ENCODE peak calls at places on chromosomes 3 and 15, in four cellular contexts. H is AG08396; F is stimulated activated CD4-positive, alpha-beta T cell treated with anti-CD3 and anti-CD28 coated beads, Interleukin-1b, Interleukin-23, amount 100 ng/mL, for 4 hours; K is activated CD8-positive, alpha-beta memory T cell treated with anti-CD3 and anti-CD28 coated beads for 48 hours. L is an unnamed sample.

GRCh38 chr3:136645915-136646314 is 106.3 kb downstream of the STAG1 start:
- DNase-seq in H (no peak), F (no peak), K (no peak), L (no peak)

GRCh38 chr3:35392187-35392586 is 247.1 kb upstream of the ARPP21 start:
- DNase-seq in H (no peak), F (no peak), K (no peak), L (no peak)

GRCh38 chr15:51869074-51869425 is 39.6 kb downstream of the TMOD3 start:
- DNase-seq in H (no peak), F (no peak), K (no peak), L (no peak)

GRCh38 chr3:115766587-115767492 is 143.5 kb downstream of the GAP43 start:
- DNase-seq in H (peak; percentile 22), F (no peak), K (no peak), L (no peak)

GRCh38 chr3:134250717-134251220 is at the start of gene RYK:
- DNase-seq in H (peak; percentile 92), F (peak; percentile 66), K (peak; percentile 43), L (peak; percentile 84)

GRCh38 chr15:39777497-39777896 is 5.1 kb downstream of the FSIP1 start:
- DNase-seq in H (no peak), F (no peak), K (no peak), L (no peak)

GRCh38 chr3:47512416-47513124 is 942 bp downstream of the ELP6 start:
- DNase-seq in H (no peak), F (peak; percentile 17), K (no peak), L (peak; percentile 12)

GRCh38 chr3:25783661-25784512 is 644 bp upstream of the NGLY1 start:
- DNase-seq in H (peak; percentile 41), F (no peak), K (no peak), L (no peak)

GRCh38 chr3:27472166-27472565 is 12.0 kb downstream of the SLC4A7 start:
- DNase-seq in H (no peak), F (no peak), K (no peak), L (no peak)

GRCh38 chr15:25439456-25439836 is 622 bp upstream of the UBE3A start:
- DNase-seq in H (peak; percentile 5), F (no peak), K (no peak), L (no peak)

GRCh38 chr3:99875925-99876781 is 58.5 kb downstream of the CMSS1 start:
- DNase-seq in H (peak; percentile 85), F (peak; percentile 51), K (peak; percentile 27), L (peak; percentile 68)

GRCh38 chr15:28918141-28918983 is 32.6 kb downstream of the APBA2 start:
- DNase-seq in H (no peak), F (no peak), K (no peak), L (no peak)

GRCh38 chr3:170730071-170730812 is 139.8 kb downstream of the RPL22L1 start:
- DNase-seq in H (no peak), F (no peak), K (no peak), L (no peak)

GRCh38 chr3:188299068-188299467 is 145.1 kb downstream of the LPP start:
- DNase-seq in H (no peak), F (peak; percentile 8), K (no peak), L (no peak)

GRCh38 chr3:149382091-149382467 is 4.6 kb upstream of the TM4SF1 start:
- DNase-seq in H (peak; percentile 69), F (no peak), K (no peak), L (no peak)

GRCh38 chr3:53230041-53230621 is 25.7 kb downstream of the TKT start:
- DNase-seq in H (no peak), F (no peak), K (no peak), L (no peak)

GRCh38 chr3:33032937-33033336 is 64.0 kb downstream of the GLB1 start:
- DNase-seq in H (no peak), F (no peak), K (no peak), L (no peak)

GRCh38 chr15:78957416-78958093 is 12.7 kb upstream of the CTSH start:
- DNase-seq in H (no peak), F (no peak), K (no peak), L (no peak)

GRCh38 chr15:41105348-41106334 is 10.4 kb downstream of the INO80 start:
- DNase-seq in H (no peak), F (no peak), K (no peak), L (no peak)

GRCh38 chr15:85886345-85886935 is 91.7 kb upstream of the KLHL25 start:
- DNase-seq in H (no peak), F (no peak), K (no peak), L (no peak)

GRCh38 chr3:101381809-101382208 is 61.4 kb upstream of the IMPG2 start:
- DNase-seq in H (peak; percentile 13), F (no peak), K (no peak), L (no peak)

GRCh38 chr15:39462691-39463090 is 118.2 kb upstream of the THBS1 start:
- DNase-seq in H (no peak), F (no peak), K (no peak), L (no peak)

GRCh38 chr15:92661961-92662360 is 6.4 kb upstream of the FAM174B start:
- DNase-seq in H (no peak), F (no peak), K (no peak), L (no peak)

GRCh38 chr3:16940769-16941683 is 56.3 kb downstream of the PLCL2 start:
- DNase-seq in H (no peak), F (no peak), K (no peak), L (no peak)

GRCh38 chr3:34363871-34364270 is 565.4 kb downstream of the PDCD6IP start:
- DNase-seq in H (no peak), F (no peak), K (no peak), L (no peak)

GRCh38 chr3:129507181-129507831 is 21.1 kb upstream of the RHO start:
- DNase-seq in H (no peak), F (no peak), K (no peak), L (no peak)

GRCh38 chr3:14440531-14441239 is 38.3 kb downstream of the SLC6A6 start:
- DNase-seq in H (peak; percentile 25), F (no peak), K (no peak), L (no peak)

GRCh38 chr15:25072857-25073476 is 118.2 kb downstream of the SNRPN start:
- DNase-seq in H (no peak), F (no peak), K (no peak), L (no peak)

GRCh38 chr3:14289590-14290453 is 111.2 kb downstream of the LSM3 start:
- DNase-seq in H (peak; percentile 86), F (no peak), K (no peak), L (no peak)

GRCh38 chr3:66554178-66554577 is 53.4 kb upstream of the LRIG1 start:
- DNase-seq in H (no peak), F (no peak), K (no peak), L (no peak)

GRCh38 chr3:158105124-158105709 is 1.0 kb downstream of the SHOX2 start:
- DNase-seq in H (no peak), F (no peak), K (no peak), L (no peak)

GRCh38 chr15:85100186-85100937 is 118.7 kb downstream of the PDE8A start:
- DNase-seq in H (no peak), F (no peak), K (no peak), L (no peak)

GRCh38 chr3:31522152-31522551 is 10.6 kb upstream of the STT3B start:
- DNase-seq in H (no peak), F (no peak), K (no peak), L (no peak)

L was measured in memory B cell.